ENCODE peak calls at places on chromosomes 11 and 22, in eight cellular contexts. B is GM12878, D is upper lobe of left lung, V is HCT116, P is HepG2, R is GM23338, J is K562, F is Panc1. Y is an unnamed sample. For H3K4me1, the result is how much of the 10 kb centered on the place peaks cover.

GRCh38 chr11:66371627-66372415 is at the start of gene SLC29A2:
- ATAC-seq in B (peak), D (peak), V (peak), P (peak), R (peak), J (peak), F (peak), Y (peak)

GRCh38 chr11:19849107-19849789 is 136.6 kb downstream of the NAV2 start:
- ATAC-seq in B (no peak), D (no peak), V (no peak), P (peak), R (no peak), J (no peak), F (no peak), Y (no peak)

GRCh38 chr22:20748820-20749428 is 25.0 kb upstream of the SERPIND1 start:
- ATAC-seq in B (peak), D (peak), V (no peak), P (no peak), R (no peak), J (no peak), F (no peak), Y (peak)

GRCh38 chr11:45385844-45386243 is 99.7 kb upstream of the SYT13 start:
- ATAC-seq in B (no peak), D (no peak), V (no peak), P (no peak), R (no peak), J (no peak), F (no peak), Y (no peak)

GRCh38 chr11:47508595-47509555 is 44.1 kb downstream of the CELF1 start:
- ATAC-seq in B (peak), D (peak), V (no peak), P (peak), R (peak), J (peak), F (no peak), Y (no peak)

GRCh38 chr11:75566763-75567279 is 4.8 kb downstream of the SERPINH1 start:
- ATAC-seq in B (no peak), D (no peak), V (no peak), P (no peak), R (no peak), J (no peak), F (no peak), Y (no peak)

GRCh38 chr11:116348226-116348625 is 424.6 kb downstream of the BUD13 start:
- ATAC-seq in B (no peak), D (peak), V (no peak), P (no peak), R (no peak), J (no peak), F (no peak), Y (peak)

GRCh38 chr11:74678591-74679512 is 52.4 kb downstream of the CHRDL2 start:
- ATAC-seq in B (no peak), D (peak), V (no peak), P (no peak), R (no peak), J (peak), F (no peak), Y (no peak)

GRCh38 chr11:3195251-3196160 is 23.1 kb downstream of the MRGPRG start:
- ATAC-seq in B (no peak), D (no peak), V (peak), P (peak), R (peak), J (peak), F (no peak), Y (no peak)

GRCh38 chr11:67032830-67033555 is 10.1 kb downstream of the SYT12 start:
- ATAC-seq in B (no peak), D (peak), V (peak), P (peak), R (no peak), J (peak), F (peak), Y (no peak)

GRCh38 chr22:22003233-22003632 is 20.6 kb upstream of the TOP3B start:
- ATAC-seq in B (no peak), D (no peak), V (no peak), P (no peak), R (no peak), J (peak), F (no peak), Y (no peak)

GRCh38 chr11:33269822-33270221 is 12.6 kb downstream of the HIPK3 start:
- ATAC-seq in B (peak), D (no peak), V (no peak), P (no peak), R (no peak), J (no peak), F (no peak), Y (no peak)

GRCh38 chr11:110434952-110435779 is 5.4 kb downstream of the FDX1 start:
- ATAC-seq in B (peak), D (no peak), V (peak), P (no peak), R (peak), J (peak), F (no peak), Y (no peak)

GRCh38 chr22:49607821-49608220 is 219.9 kb downstream of the BRD1 start:
- ATAC-seq in B (no peak), D (no peak), V (no peak), P (no peak), R (no peak), J (no peak), F (no peak), Y (no peak)

GRCh38 chr11:122491486-122491885 is 164.0 kb upstream of the UBASH3B start:
- ATAC-seq in B (no peak), D (peak), V (no peak), P (no peak), R (no peak), J (no peak), F (no peak), Y (peak)

GRCh38 chr22:49777569-49778250 is 50.0 kb downstream of the BRD1 start:
- ATAC-seq in B (no peak), D (no peak), V (no peak), P (no peak), R (no peak), J (no peak), F (no peak), Y (no peak)

GRCh38 chr11:57618438-57618837 is 21.0 kb downstream of the SERPING1 start:
- ATAC-seq in B (no peak), D (no peak), V (no peak), P (no peak), R (no peak), J (no peak), F (no peak), Y (no peak)

GRCh38 chr11:68904458-68904847 is 762 bp downstream of the IGHMBP2 start:
- ATAC-seq in B (peak), D (no peak), V (peak), P (no peak), R (no peak), J (peak), F (peak), Y (no peak)

GRCh38 chr11:94791216-94791889 is 23.2 kb downstream of the AMOTL1 start:
- ATAC-seq in B (no peak), D (no peak), V (no peak), P (no peak), R (no peak), J (no peak), F (no peak), Y (no peak)

GRCh38 chr22:35435201-35435712 is 35.3 kb downstream of the MCM5 start:
- ATAC-seq in B (no peak), D (no peak), V (no peak), P (no peak), R (no peak), J (no peak), F (no peak), Y (no peak)

GRCh38 chr11:1843098-1843473 is 4.3 kb downstream of the TNNI2 start:
- ATAC-seq in B (no peak), D (no peak), V (no peak), P (peak), R (no peak), J (no peak), F (no peak), Y (no peak)

GRCh38 chr11:83035070-83035854 is 36.4 kb downstream of the RAB30 start:
- ATAC-seq in B (peak), D (peak), V (no peak), P (peak), R (no peak), J (no peak), F (peak), Y (peak)

GRCh38 chr22:39184586-39185577 is 32.4 kb upstream of the CBX7 start:
- ATAC-seq in B (no peak), D (peak), V (no peak), P (peak), R (no peak), J (no peak), F (peak), Y (peak)

GRCh38 chr22:45082795-45083194 is 73.0 kb upstream of the PHF21B start:
- ATAC-seq in B (no peak), D (peak), V (peak), P (no peak), R (peak), J (peak), F (peak), Y (no peak)

GRCh38 chr11:132234878-132235277 is 864.5 kb downstream of the NTM start:
- ATAC-seq in B (no peak), D (no peak), V (no peak), P (no peak), R (no peak), J (no peak), F (no peak), Y (no peak)

GRCh38 chr22:50302041-50302541 is 5.4 kb downstream of the PLXNB2 start:
- ATAC-seq in B (peak), D (no peak), V (no peak), P (no peak), R (no peak), J (no peak), F (no peak), Y (peak)

GRCh38 chr11:27211370-27212127 is 151.5 kb downstream of the CCDC34 start:
- ATAC-seq in B (no peak), D (no peak), V (peak), P (no peak), R (no peak), J (peak), F (no peak), Y (no peak)

GRCh38 chr22:29816980-29817379 is 21.1 kb downstream of the ASCC2 start:
- ATAC-seq in B (no peak), D (no peak), V (no peak), P (no peak), R (no peak), J (no peak), F (no peak), Y (no peak)

GRCh38 chr22:24703101-24703500 is 71.4 kb downstream of the PIWIL3 start:
- ATAC-seq in B (no peak), D (no peak), V (no peak), P (peak), R (no peak), J (no peak), F (no peak), Y (no peak)

GRCh38 chr22:22538226-22538989 is 18.3 kb upstream of the ZNF280A start:
- ATAC-seq in B (no peak), D (no peak), V (no peak), P (no peak), R (no peak), J (peak), F (no peak), Y (no peak)

GRCh38 chr11:44972746-44973435 is 22.2 kb upstream of the TP53I11 start:
- ATAC-seq in B (no peak), D (no peak), V (no peak), P (no peak), R (no peak), J (no peak), F (no peak), Y (no peak)

GRCh38 chr11:64692764-64693331 is 30.1 kb downstream of the NRXN2 start:
- ATAC-seq in B (no peak), D (no peak), V (no peak), P (no peak), R (peak), J (no peak), F (no peak), Y (no peak)

DNA sequence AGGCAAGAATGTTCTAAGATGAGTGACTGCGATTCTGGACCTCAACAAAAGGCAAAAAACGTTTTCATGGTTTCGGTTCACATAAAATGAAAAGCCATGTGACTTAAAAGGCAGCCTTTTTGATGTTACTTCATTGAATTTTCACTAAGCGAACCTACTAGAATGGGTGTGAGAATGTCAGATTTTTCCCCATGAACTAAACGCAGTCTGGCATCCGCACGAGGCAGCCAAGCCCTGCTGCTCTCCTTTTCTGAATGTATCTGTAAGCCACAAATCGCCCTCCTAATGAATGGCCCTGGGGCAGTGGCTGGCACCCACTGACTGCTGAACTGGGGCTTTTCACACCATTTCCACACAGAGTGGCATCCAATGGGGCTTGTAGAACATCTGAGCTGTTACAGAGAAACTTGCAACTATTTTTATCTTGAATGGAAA is 29.6 kb downstream of the PPP2R1B start:
- ATAC-seq in B (no peak), D (no peak), V (no peak), P (no peak), R (no peak), J (no peak), F (no peak), Y (no peak)
- H3K4me1 ChIP-seq in B (under half), D (half or more), V (under half), P (under half), R (under half), J (under half), F (under half), Y (half or more)

GRCh38 chr22:40648386-40648785 is 11.9 kb upstream of the MRTFA start:
- ATAC-seq in B (no peak), D (no peak), V (no peak), P (no peak), R (no peak), J (no peak), F (no peak), Y (no peak)

GRCh38 chr22:40654522-40655167 is 18.1 kb upstream of the MRTFA start:
- ATAC-seq in B (no peak), D (peak), V (no peak), P (peak), R (peak), J (peak), F (peak), Y (no peak)

GRCh38 chr22:40653361-40653760 is 16.8 kb upstream of the MRTFA start:
- ATAC-seq in B (no peak), D (no peak), V (no peak), P (no peak), R (no peak), J (no peak), F (no peak), Y (no peak)

GRCh38 chr22:40651563-40652501 is 15.3 kb upstream of the MRTFA start:
- ATAC-seq in B (peak), D (peak), V (peak), P (peak), R (peak), J (peak), F (peak), Y (peak)

GRCh38 chr22:40651057-40651456 is 14.5 kb upstream of the MRTFA start:
- ATAC-seq in B (no peak), D (no peak), V (no peak), P (no peak), R (no peak), J (no peak), F (no peak), Y (no peak)
- TF ChIP-seq POLR2AphosphoS5 in B (no peak), D (no peak), V (no peak), P (no peak), R (no peak), J (no peak), F (no peak), Y (no peak)

GRCh38 chr22:43007519-43008102 is 7.3 kb downstream of the PACSIN2 start:
- ATAC-seq in B (peak), D (peak), V (peak), P (peak), R (peak), J (peak), F (no peak), Y (no peak)
- H3K4me1 ChIP-seq in B (under half), D (half or more), V (under half), P (half or more), R (under half), J (under half), F (under half), Y (under half)

GRCh38 chr11:12673924-12674570 is at the start of gene TEAD1:
- ATAC-seq in B (peak), D (peak), V (peak), P (peak), R (peak), J (peak), F (peak), Y (peak)
- TF ChIP-seq POLR2AphosphoS5 in B (no peak), D (peak), V (peak), P (peak), R (peak), J (peak), F (peak), Y (peak)

Y was measured in gastroesophageal sphincter.